ENCODE peak calls at places on chromosomes 13 and 19, in nine cellular contexts. V is lower leg skin; B is tibial nerve; L is neural progenitor cell; Q is aorta; T is BE2C; U is CD8-positive, alpha-beta T cell; P is WERI-Rb-1; X is stomach. N is an unnamed sample.

GRCh38 chr13:77779461-77780272 is 82.2 kb downstream of the SLAIN1 start:
- DNase-seq in V (peak), B (no peak), L (peak), Q (peak), T (peak), U (no peak), P (peak), X (peak), N (peak)

GRCh38 chr19:16626796-16627193 is 1.2 kb downstream of the MED26 start:
- DNase-seq in V (no peak), B (no peak), L (peak), Q (no peak), T (no peak), U (no peak), P (no peak), X (no peak), N (no peak)

GRCh38 chr19:14383898-14384669 is 2.8 kb downstream of the ADGRE5 start:
- DNase-seq in V (no peak), B (no peak), L (no peak), Q (peak), T (no peak), U (no peak), P (no peak), X (no peak), N (no peak)

GRCh38 chr13:95497307-95497943 is 55.1 kb upstream of the CLDN10 start:
- DNase-seq in V (no peak), B (no peak), L (no peak), Q (no peak), T (no peak), U (no peak), P (no peak), X (no peak), N (no peak)

GRCh38 chr19:6412111-6412999 is 12.3 kb downstream of the KHSRP start:
- DNase-seq in V (no peak), B (no peak), L (peak), Q (no peak), T (peak), U (peak), P (peak), X (peak), N (no peak)

GRCh38 chr13:44810067-44810840 is 179.0 kb downstream of the NUFIP1 start:
- DNase-seq in V (peak), B (no peak), L (no peak), Q (peak), T (peak), U (no peak), P (no peak), X (peak), N (no peak)

GRCh38 chr13:71704650-71705049 is 162.4 kb downstream of the DACH1 start:
- DNase-seq in V (no peak), B (no peak), L (no peak), Q (no peak), T (no peak), U (no peak), P (no peak), X (no peak), N (no peak)

GRCh38 chr13:51453959-51454703 is 1.3 kb upstream of the INTS6 start:
- DNase-seq in V (peak), B (no peak), L (peak), Q (no peak), T (peak), U (peak), P (peak), X (no peak), N (no peak)

GRCh38 chr13:97257228-97257755 is 35.2 kb downstream of the MBNL2 start:
- DNase-seq in V (no peak), B (no peak), L (no peak), Q (no peak), T (no peak), U (no peak), P (no peak), X (no peak), N (no peak)
- H3K4me3 ChIP-seq in V (no peak), B (no peak), L (no peak), Q (no peak), T (no peak), U (no peak), P (no peak), X (no peak), N (no peak)

DNA sequence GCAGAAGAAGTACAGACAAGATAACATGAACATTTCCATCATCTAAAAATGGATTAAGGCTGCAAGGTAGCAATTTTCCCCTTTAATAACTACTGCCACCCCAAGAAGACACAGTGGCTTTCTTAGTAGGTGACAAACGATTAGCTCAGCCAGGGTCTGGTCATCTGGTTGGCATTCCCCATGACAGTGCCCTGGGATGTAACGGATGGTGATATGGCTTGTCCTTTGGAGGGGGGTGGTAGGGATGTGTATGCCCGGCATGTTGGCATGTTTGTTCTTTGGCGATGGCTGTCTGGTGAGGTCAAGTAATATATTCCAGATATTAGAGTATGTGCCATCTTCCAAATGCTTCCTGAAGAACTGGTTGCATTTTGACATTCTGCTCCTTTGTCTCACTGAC is 135.6 kb upstream of the ZNF536 start:
- DNase-seq in V (no peak), B (no peak), L (no peak), Q (no peak), T (no peak), U (no peak), P (no peak), X (no peak), N (no peak)
- H3K4me3 ChIP-seq in V (no peak), B (no peak), L (no peak), Q (no peak), T (no peak), U (no peak), P (no peak), X (no peak), N (no peak)

GRCh38 chr13:60699636-60700035 is 302.6 kb downstream of the TDRD3 start:
- DNase-seq in V (no peak), B (no peak), L (no peak), Q (no peak), T (no peak), U (no peak), P (no peak), X (no peak), N (no peak)
- H3K4me3 ChIP-seq in V (no peak), B (no peak), L (no peak), Q (no peak), T (no peak), U (no peak), P (no peak), X (no peak), N (no peak)

DNA sequence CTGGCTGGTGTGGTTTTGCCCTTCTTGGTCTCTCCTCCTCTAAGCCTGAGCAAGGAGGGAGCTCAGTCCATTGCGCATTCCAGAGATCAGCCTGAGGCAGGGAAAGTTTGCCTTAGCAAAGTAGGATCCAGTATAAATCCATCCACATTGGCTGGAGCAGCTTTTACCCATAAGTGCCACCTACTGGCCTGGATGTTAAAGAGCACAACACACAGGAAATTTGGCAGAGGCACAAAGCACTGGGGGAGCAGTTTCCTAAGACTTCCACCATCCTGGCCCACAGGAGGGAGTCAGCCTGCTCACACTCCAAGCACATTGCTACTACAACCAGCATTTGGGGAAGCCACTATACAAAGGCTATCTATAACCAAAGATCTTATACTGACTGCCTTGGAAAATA is 1124.2 kb downstream of the SLITRK1 start:
- DNase-seq in V (no peak), B (no peak), L (peak), Q (no peak), T (peak), U (no peak), P (peak), X (no peak), N (no peak)
- H3K4me3 ChIP-seq in V (no peak), B (no peak), L (no peak), Q (no peak), T (no peak), U (no peak), P (no peak), X (no peak), N (no peak)

GRCh38 chr13:27954406-27954851 is 14.7 kb downstream of the CDX2 start:
- DNase-seq in V (no peak), B (no peak), L (peak), Q (no peak), T (no peak), U (no peak), P (peak), X (peak), N (no peak)
- H3K4me3 ChIP-seq in V (peak), B (peak), L (peak), Q (peak), T (no peak), U (peak), P (peak), X (peak), N (peak)

N was measured in skeletal muscle cell.